ENCODE peak calls at places on chromosomes 13 and 19, in five cellular contexts. T is T-helper 2 cell treated with Interferon-gamma antibody and Interleukin-4, amounts not matched to agents 5 μg/mL and 100 μg/mL, for 36 hours; W is iPS DF 19.7; P is fibroblast of pulmonary artery; A is astrocyte. M is an unnamed sample.

GRCh38 chr13:51929699-51930098 is 67.9 kb downstream of the CCDC70 start:
- DNase-seq in T (no peak), P (no peak), W (no peak), A (no peak), M (peak; percentile 54)

GRCh38 chr13:79404985-79405384 is 1.1 kb downstream of the RBM26 start:
- DNase-seq in A (no peak), P (no peak), W (no peak), T (no peak), M (no peak)

GRCh38 chr19:7921955-7922840 is 2.1 kb downstream of the SNAPC2 start:
- DNase-seq in T (no peak), A (no peak), P (no peak), W (no peak), M (no peak)

GRCh38 chr13:50080158-50080855 is 65.1 kb downstream of the KCNRG start:
- DNase-seq in T (peak; percentile 36), P (peak; percentile 61), A (peak; percentile 44), W (no peak), M (no peak)

GRCh38 chr19:964761-965694 is 19.1 kb upstream of the WDR18 start:
- DNase-seq in A (peak; percentile 15), W (no peak), P (no peak), T (no peak), M (no peak)

GRCh38 chr19:19541572-19541971 is 3.5 kb downstream of the CILP2 start:
- DNase-seq in W (no peak), T (no peak), A (no peak), P (no peak), M (no peak)

GRCh38 chr19:29381353-29382203 is 144.2 kb upstream of the VSTM2B start:
- DNase-seq in P (no peak), W (no peak), A (no peak), T (no peak), M (no peak)

GRCh38 chr13:60627071-60627686 is 230.2 kb downstream of the TDRD3 start:
- DNase-seq in A (peak; percentile 13), W (no peak), P (peak; percentile 42), T (no peak), M (no peak)

GRCh38 chr13:42384265-42384664 is 112.3 kb downstream of the AKAP11 start:
- DNase-seq in P (no peak), W (no peak), A (peak; percentile 16), T (no peak), M (no peak)

GRCh38 chr13:109747524-109747923 is 38.9 kb downstream of the IRS2 start:
- DNase-seq in P (no peak), W (no peak), T (no peak), A (no peak), M (no peak)

M was measured in lower leg skin.